ENCODE peak calls at places on chromosomes 5 and 9, in ten cellular contexts. One of them, this sample, is unnamed.

GRCh38 chr9:27384262-27385014 is 87.5 kb upstream of the EQTN start:
- DNase-seq in left ventricle myocardium inferior: no peak
- DNase-seq in right lobe of liver: no peak
- DNase-seq in heart right ventricle: no peak
- DNase-seq in CD8-positive, alpha-beta T cell: no peak
- DNase-seq in mammary epithelial cell: no peak
- DNase-seq in HCT116: no peak
- DNase-seq in adrenal gland: no peak
- DNase-seq in ovary: no peak
- DNase-seq in PC-3: no peak
- DNase-seq in this sample: no peak

GRCh38 chr5:154278908-154279307 is 88.4 kb downstream of the GALNT10 start:
- DNase-seq in left ventricle myocardium inferior: no peak
- DNase-seq in mammary epithelial cell: no peak
- DNase-seq in ovary: no peak
- DNase-seq in HCT116: no peak
- DNase-seq in right lobe of liver: no peak
- DNase-seq in CD8-positive, alpha-beta T cell: no peak
- DNase-seq in heart right ventricle: no peak
- DNase-seq in PC-3: no peak
- DNase-seq in adrenal gland: no peak
- DNase-seq in this sample: no peak

GRCh38 chr5:79001471-79001870 is 16.4 kb upstream of the ARSB start:
- DNase-seq in PC-3: no peak
- DNase-seq in HCT116: no peak
- DNase-seq in CD8-positive, alpha-beta T cell: no peak
- DNase-seq in left ventricle myocardium inferior: no peak
- DNase-seq in adrenal gland: no peak
- DNase-seq in mammary epithelial cell: no peak
- DNase-seq in heart right ventricle: no peak
- DNase-seq in ovary: no peak
- DNase-seq in right lobe of liver: no peak
- DNase-seq in this sample: no peak

GRCh38 chr5:59174248-59174844 is 591.5 kb downstream of the RAB3C start:
- DNase-seq in PC-3: peak
- DNase-seq in right lobe of liver: no peak
- DNase-seq in adrenal gland: no peak
- DNase-seq in mammary epithelial cell: peak
- DNase-seq in CD8-positive, alpha-beta T cell: peak
- DNase-seq in ovary: no peak
- DNase-seq in HCT116: peak
- DNase-seq in heart right ventricle: peak
- DNase-seq in left ventricle myocardium inferior: no peak
- DNase-seq in this sample: no peak

GRCh38 chr5:112691758-112692157 is 45.9 kb upstream of the APC start:
- DNase-seq in PC-3: peak
- DNase-seq in CD8-positive, alpha-beta T cell: no peak
- DNase-seq in adrenal gland: no peak
- DNase-seq in heart right ventricle: no peak
- DNase-seq in left ventricle myocardium inferior: no peak
- DNase-seq in right lobe of liver: no peak
- DNase-seq in HCT116: no peak
- DNase-seq in mammary epithelial cell: peak
- DNase-seq in ovary: no peak
- DNase-seq in this sample: no peak

GRCh38 chr9:80867731-80868130 is 821.6 kb downstream of the TLE1 start:
- DNase-seq in ovary: no peak
- DNase-seq in CD8-positive, alpha-beta T cell: no peak
- DNase-seq in mammary epithelial cell: peak
- DNase-seq in adrenal gland: no peak
- DNase-seq in HCT116: no peak
- DNase-seq in right lobe of liver: no peak
- DNase-seq in left ventricle myocardium inferior: no peak
- DNase-seq in PC-3: peak
- DNase-seq in heart right ventricle: no peak
- DNase-seq in this sample: no peak

GRCh38 chr5:60533789-60534188 is 166.2 kb downstream of the DEPDC1B start:
- DNase-seq in adrenal gland: no peak
- DNase-seq in PC-3: no peak
- DNase-seq in HCT116: no peak
- DNase-seq in right lobe of liver: no peak
- DNase-seq in heart right ventricle: no peak
- DNase-seq in mammary epithelial cell: no peak
- DNase-seq in CD8-positive, alpha-beta T cell: no peak
- DNase-seq in left ventricle myocardium inferior: no peak
- DNase-seq in ovary: no peak
- DNase-seq in this sample: no peak

GRCh38 chr5:56561-57290 is 35.2 kb upstream of the PLEKHG4B start:
- DNase-seq in left ventricle myocardium inferior: no peak
- DNase-seq in mammary epithelial cell: peak
- DNase-seq in PC-3: peak
- DNase-seq in CD8-positive, alpha-beta T cell: no peak
- DNase-seq in right lobe of liver: no peak
- DNase-seq in HCT116: no peak
- DNase-seq in ovary: no peak
- DNase-seq in heart right ventricle: no peak
- DNase-seq in adrenal gland: no peak
- DNase-seq in this sample: no peak

GRCh38 chr5:104412649-104413240 is 850.2 kb upstream of the NUDT12 start:
- DNase-seq in adrenal gland: no peak
- DNase-seq in CD8-positive, alpha-beta T cell: no peak
- DNase-seq in ovary: no peak
- DNase-seq in heart right ventricle: no peak
- DNase-seq in mammary epithelial cell: peak
- DNase-seq in PC-3: peak
- DNase-seq in HCT116: peak
- DNase-seq in left ventricle myocardium inferior: no peak
- DNase-seq in right lobe of liver: no peak
- DNase-seq in this sample: no peak

GRCh38 chr5:33816791-33817190 is 75.0 kb downstream of the ADAMTS12 start:
- DNase-seq in HCT116: no peak
- DNase-seq in heart right ventricle: no peak
- DNase-seq in mammary epithelial cell: no peak
- DNase-seq in left ventricle myocardium inferior: no peak
- DNase-seq in adrenal gland: no peak
- DNase-seq in ovary: no peak
- DNase-seq in CD8-positive, alpha-beta T cell: no peak
- DNase-seq in PC-3: peak
- DNase-seq in right lobe of liver: no peak
- DNase-seq in this sample: no peak

GRCh38 chr5:9877473-9877872 is 247.3 kb upstream of the TAS2R1 start:
- DNase-seq in heart right ventricle: no peak
- DNase-seq in mammary epithelial cell: no peak
- DNase-seq in PC-3: no peak
- DNase-seq in CD8-positive, alpha-beta T cell: no peak
- DNase-seq in HCT116: no peak
- DNase-seq in right lobe of liver: no peak
- DNase-seq in left ventricle myocardium inferior: no peak
- DNase-seq in ovary: no peak
- DNase-seq in adrenal gland: no peak
- DNase-seq in this sample: no peak

GRCh38 chr9:113309204-113309813 is 6.1 kb upstream of the RNF183 start:
- DNase-seq in HCT116: peak
- DNase-seq in heart right ventricle: peak
- DNase-seq in mammary epithelial cell: peak
- DNase-seq in PC-3: peak
- DNase-seq in adrenal gland: peak
- DNase-seq in ovary: no peak
- DNase-seq in right lobe of liver: no peak
- DNase-seq in left ventricle myocardium inferior: no peak
- DNase-seq in CD8-positive, alpha-beta T cell: peak
- DNase-seq in this sample: no peak

GRCh38 chr5:169686137-169686536 is 49.1 kb downstream of the DOCK2 start:
- DNase-seq in ovary: no peak
- DNase-seq in mammary epithelial cell: no peak
- DNase-seq in right lobe of liver: no peak
- DNase-seq in heart right ventricle: no peak
- DNase-seq in PC-3: no peak
- DNase-seq in CD8-positive, alpha-beta T cell: no peak
- DNase-seq in adrenal gland: no peak
- DNase-seq in HCT116: no peak
- DNase-seq in left ventricle myocardium inferior: no peak
- DNase-seq in this sample: no peak
- H3K27ac ChIP-seq in ovary: no peak
- H3K27ac ChIP-seq in mammary epithelial cell: no peak
- H3K27ac ChIP-seq in right lobe of liver: no peak
- H3K27ac ChIP-seq in heart right ventricle: no peak
- H3K27ac ChIP-seq in PC-3: no peak
- H3K27ac ChIP-seq in CD8-positive, alpha-beta T cell: no peak
- H3K27ac ChIP-seq in adrenal gland: no peak
- H3K27ac ChIP-seq in HCT116: no peak
- H3K27ac ChIP-seq in left ventricle myocardium inferior: no peak
- H3K27ac ChIP-seq in this sample: no peak

DNA sequence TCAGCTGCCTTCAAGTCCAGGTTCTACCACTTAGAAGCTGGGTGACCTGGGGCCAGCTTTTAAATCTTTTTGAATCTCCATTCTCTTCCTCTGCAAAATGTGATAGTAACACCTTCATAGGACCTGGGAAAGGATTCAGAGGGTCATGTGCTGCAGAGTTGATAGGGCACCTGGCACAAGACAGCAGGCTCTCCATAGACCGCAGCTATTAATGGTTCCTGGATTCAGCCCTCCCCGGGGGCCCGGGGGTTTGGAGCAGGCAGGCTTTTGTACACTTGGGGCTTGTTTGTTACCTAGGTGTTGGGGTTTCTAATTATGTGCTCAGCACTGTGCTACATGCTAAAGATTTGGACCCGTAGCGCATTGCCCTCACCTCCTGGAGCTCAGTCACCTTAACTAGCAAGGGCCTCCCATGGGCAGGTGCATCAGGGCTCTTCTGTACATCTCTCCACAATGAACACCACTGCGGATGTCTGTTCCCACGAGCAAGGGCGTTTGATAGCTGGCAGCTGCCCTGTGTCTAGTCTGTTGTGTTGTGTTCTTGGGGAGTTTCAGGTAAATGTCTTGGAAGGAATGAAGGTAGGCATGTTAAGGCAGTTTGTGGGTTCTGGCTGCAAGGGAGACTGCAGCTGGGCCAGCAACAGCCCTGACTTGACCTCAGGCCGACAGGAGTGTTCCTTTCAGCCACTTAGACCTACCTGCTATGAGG is 12.1 kb downstream of the PRRC2B start:
- DNase-seq in mammary epithelial cell: peak
- DNase-seq in CD8-positive, alpha-beta T cell: no peak
- DNase-seq in right lobe of liver: no peak
- DNase-seq in PC-3: no peak
- DNase-seq in HCT116: no peak
- DNase-seq in heart right ventricle: no peak
- DNase-seq in ovary: no peak
- DNase-seq in left ventricle myocardium inferior: peak
- DNase-seq in adrenal gland: no peak
- DNase-seq in this sample: no peak
- H3K27ac ChIP-seq in mammary epithelial cell: peak
- H3K27ac ChIP-seq in CD8-positive, alpha-beta T cell: peak
- H3K27ac ChIP-seq in right lobe of liver: no peak
- H3K27ac ChIP-seq in PC-3: no peak
- H3K27ac ChIP-seq in HCT116: peak
- H3K27ac ChIP-seq in heart right ventricle: peak
- H3K27ac ChIP-seq in ovary: no peak
- H3K27ac ChIP-seq in left ventricle myocardium inferior: peak
- H3K27ac ChIP-seq in adrenal gland: peak
- H3K27ac ChIP-seq in this sample: peak

GRCh38 chr5:141366016-141366896 is 2.3 kb downstream of the PCDHGA5 start:
- DNase-seq in CD8-positive, alpha-beta T cell: no peak
- DNase-seq in mammary epithelial cell: no peak
- DNase-seq in right lobe of liver: no peak
- DNase-seq in PC-3: no peak
- DNase-seq in heart right ventricle: no peak
- DNase-seq in ovary: no peak
- DNase-seq in adrenal gland: no peak
- DNase-seq in HCT116: no peak
- DNase-seq in left ventricle myocardium inferior: no peak
- DNase-seq in this sample: no peak
- H3K27ac ChIP-seq in CD8-positive, alpha-beta T cell: no peak
- H3K27ac ChIP-seq in mammary epithelial cell: no peak
- H3K27ac ChIP-seq in right lobe of liver: no peak
- H3K27ac ChIP-seq in PC-3: no peak
- H3K27ac ChIP-seq in heart right ventricle: no peak
- H3K27ac ChIP-seq in ovary: no peak
- H3K27ac ChIP-seq in adrenal gland: no peak
- H3K27ac ChIP-seq in HCT116: no peak
- H3K27ac ChIP-seq in left ventricle myocardium inferior: no peak
- H3K27ac ChIP-seq in this sample: no peak

GRCh38 chr9:127968046-127968445 is 12.7 kb downstream of the EEIG1 start:
- DNase-seq in CD8-positive, alpha-beta T cell: peak
- DNase-seq in heart right ventricle: no peak
- DNase-seq in adrenal gland: peak
- DNase-seq in HCT116: peak
- DNase-seq in left ventricle myocardium inferior: peak
- DNase-seq in right lobe of liver: no peak
- DNase-seq in PC-3: peak
- DNase-seq in ovary: peak
- DNase-seq in mammary epithelial cell: peak
- DNase-seq in this sample: peak
- H3K27ac ChIP-seq in CD8-positive, alpha-beta T cell: no peak
- H3K27ac ChIP-seq in heart right ventricle: peak
- H3K27ac ChIP-seq in adrenal gland: peak
- H3K27ac ChIP-seq in HCT116: peak
- H3K27ac ChIP-seq in left ventricle myocardium inferior: peak
- H3K27ac ChIP-seq in right lobe of liver: no peak
- H3K27ac ChIP-seq in PC-3: peak
- H3K27ac ChIP-seq in ovary: no peak
- H3K27ac ChIP-seq in mammary epithelial cell: peak
- H3K27ac ChIP-seq in this sample: peak

DNA sequence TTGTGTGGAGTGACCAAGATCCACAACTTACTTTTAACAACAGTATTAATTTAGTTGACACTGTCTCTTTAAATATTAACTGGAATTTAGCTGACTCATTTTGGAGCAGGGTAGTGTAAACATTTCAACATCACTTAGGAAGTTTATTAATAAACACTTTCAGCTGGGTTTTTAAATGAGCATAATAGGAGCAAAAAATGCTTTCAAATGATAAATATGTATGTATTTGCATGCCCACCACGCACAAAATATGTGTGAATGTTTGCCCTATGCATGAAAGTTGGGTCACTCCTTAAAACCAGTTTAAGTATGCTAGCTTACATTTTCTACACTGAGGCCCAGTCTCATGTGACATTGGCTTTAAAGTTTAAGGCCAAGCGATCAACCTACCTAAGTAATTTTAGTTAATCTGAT is 2.9 kb downstream of the ZFAND5 start:
- DNase-seq in mammary epithelial cell: peak
- DNase-seq in HCT116: no peak
- DNase-seq in adrenal gland: no peak
- DNase-seq in heart right ventricle: no peak
- DNase-seq in CD8-positive, alpha-beta T cell: no peak
- DNase-seq in left ventricle myocardium inferior: no peak
- DNase-seq in right lobe of liver: no peak
- DNase-seq in ovary: no peak
- DNase-seq in PC-3: peak
- DNase-seq in this sample: no peak
- H3K27ac ChIP-seq in mammary epithelial cell: peak
- H3K27ac ChIP-seq in HCT116: peak
- H3K27ac ChIP-seq in adrenal gland: peak
- H3K27ac ChIP-seq in heart right ventricle: peak
- H3K27ac ChIP-seq in CD8-positive, alpha-beta T cell: no peak
- H3K27ac ChIP-seq in left ventricle myocardium inferior: peak
- H3K27ac ChIP-seq in right lobe of liver: peak
- H3K27ac ChIP-seq in ovary: peak
- H3K27ac ChIP-seq in PC-3: no peak
- H3K27ac ChIP-seq in this sample: peak